ENCODE peak calls at places on chromosomes 3 and 15, in seven cellular contexts. V is heart right ventricle, H is fibroblast of lung, C is SK-N-SH, Z is ovary, R is psoas muscle, Q is stomach. B is an unnamed sample.

GRCh38 chr3:62965311-62965710 is 90.1 kb upstream of the CADPS start:
- DNase-seq in V (no peak), Q (no peak), C (no peak), R (no peak), H (peak), Z (no peak), B (no peak)

GRCh38 chr3:80087769-80088168 is 320.0 kb upstream of the ROBO1 start:
- DNase-seq in H (peak), V (no peak), R (no peak), Q (no peak), C (no peak), Z (no peak), B (no peak)

GRCh38 chr3:45693941-45694521 is 4.8 kb downstream of the SACM1L start:
- DNase-seq in C (peak), H (peak), R (no peak), V (no peak), Q (no peak), Z (no peak), B (no peak)

GRCh38 chr3:22922317-22922716 is 280.8 kb upstream of the UBE2E2 start:
- DNase-seq in C (peak), V (no peak), H (no peak), Z (no peak), R (no peak), Q (no peak), B (no peak)

GRCh38 chr3:120416868-120417267 is 33.9 kb downstream of the FSTL1 start:
- DNase-seq in Z (no peak), H (no peak), C (no peak), R (peak), Q (no peak), V (no peak), B (no peak)

GRCh38 chr3:44825264-44825925 is 36.3 kb upstream of the TMEM42 start:
- DNase-seq in C (peak), V (no peak), H (peak), Z (no peak), R (no peak), Q (no peak), B (no peak)

GRCh38 chr3:44439499-44440295 is 37.8 kb downstream of the ZNF445 start:
- DNase-seq in C (peak), Z (peak), V (peak), Q (peak), R (peak), H (peak), B (no peak)

GRCh38 chr15:66253643-66254363 is at the start of gene MEGF11:
- DNase-seq in Q (no peak), C (peak), V (no peak), H (peak), R (peak), Z (peak), B (peak)

GRCh38 chr15:28886431-28887343 is 913 bp downstream of the APBA2 start:
- DNase-seq in R (no peak), V (no peak), C (peak), Z (no peak), H (no peak), Q (no peak), B (no peak)

GRCh38 chr15:63421433-63421832 is 39.8 kb upstream of the CA12 start:
- DNase-seq in Z (no peak), R (no peak), H (no peak), Q (no peak), C (no peak), V (no peak), B (no peak)

GRCh38 chr3:121648219-121648958 is 12.3 kb downstream of the HCLS1 start:
- DNase-seq in C (no peak), R (no peak), V (peak), H (no peak), Z (no peak), Q (no peak), B (no peak)

GRCh38 chr3:73547427-73548036 is 77.2 kb downstream of the PDZRN3 start:
- DNase-seq in Q (no peak), H (peak), R (no peak), C (no peak), Z (no peak), V (no peak), B (no peak)

GRCh38 chr3:14256561-14257342 is 78.1 kb downstream of the LSM3 start:
- DNase-seq in C (no peak), Q (peak), H (no peak), Z (peak), V (no peak), R (no peak), B (no peak)

GRCh38 chr3:108097326-108098035 is 6.7 kb upstream of the CD47 start:
- DNase-seq in Z (no peak), H (no peak), C (no peak), R (no peak), V (no peak), Q (no peak), B (no peak)

GRCh38 chr3:160641675-160642330 is 35.2 kb upstream of the ARL14 start:
- DNase-seq in Q (no peak), C (no peak), Z (no peak), R (no peak), V (no peak), H (peak), B (no peak)

GRCh38 chr15:40286061-40286532 is 3.2 kb upstream of the ANKRD63 start:
- DNase-seq in R (no peak), Q (no peak), H (no peak), Z (no peak), C (no peak), V (no peak), B (no peak)

GRCh38 chr3:134614955-134615354 is 35.9 kb downstream of the KY start:
- DNase-seq in Q (no peak), C (no peak), Z (no peak), R (no peak), V (no peak), H (no peak), B (no peak)

GRCh38 chr15:100261302-100262240 is 80.2 kb downstream of the ADAMTS17 start:
- DNase-seq in C (no peak), Q (peak), V (no peak), H (no peak), Z (no peak), R (no peak), B (no peak)

GRCh38 chr3:158727499-158728377 is 4.5 kb downstream of the RARRES1 start:
- DNase-seq in H (peak), Z (no peak), V (peak), R (no peak), C (peak), Q (peak), B (no peak)

GRCh38 chr3:108221403-108221802 is 821 bp downstream of the IFT57 start:
- DNase-seq in V (no peak), H (no peak), R (no peak), Q (no peak), Z (no peak), C (no peak), B (no peak)

GRCh38 chr3:114809668-114810413 is 337.2 kb downstream of the ZBTB20 start:
- DNase-seq in H (peak), C (no peak), Q (no peak), R (no peak), V (no peak), Z (no peak), B (no peak)

GRCh38 chr15:94840794-94841587 is 609.6 kb downstream of the MCTP2 start:
- DNase-seq in Q (no peak), H (peak), Z (no peak), R (no peak), C (no peak), V (no peak), B (no peak)

GRCh38 chr3:114144909-114145688 is 33.8 kb downstream of the DRD3 start:
- DNase-seq in H (peak), V (no peak), C (no peak), Q (peak), Z (no peak), R (no peak), B (no peak)

GRCh38 chr15:83567318-83567717 is 86.6 kb upstream of the ADAMTSL3 start:
- DNase-seq in V (no peak), H (no peak), C (no peak), R (no peak), Q (no peak), Z (no peak), B (no peak)

GRCh38 chr15:40333922-40334492 is 6.7 kb downstream of the CCDC9B start:
- DNase-seq in C (no peak), Q (no peak), V (peak), H (peak), R (peak), Z (peak), B (peak)

GRCh38 chr3:190378240-190378891 is 9.6 kb upstream of the CLDN16 start:
- DNase-seq in R (peak), Q (no peak), H (peak), V (no peak), Z (no peak), C (no peak), B (no peak)

GRCh38 chr15:41850482-41851166 is 12.0 kb downstream of the PLA2G4B start:
- DNase-seq in C (no peak), Q (no peak), R (no peak), H (no peak), Z (no peak), V (no peak), B (no peak)

GRCh38 chr3:149839874-149840273 is 26.9 kb downstream of the RNF13 start:
- DNase-seq in Q (no peak), C (no peak), H (no peak), R (no peak), V (no peak), Z (no peak), B (no peak)

GRCh38 chr15:48266029-48266428 is 59.9 kb downstream of the SLC12A1 start:
- DNase-seq in V (no peak), R (no peak), Z (no peak), Q (no peak), H (no peak), C (no peak), B (no peak)

GRCh38 chr3:17783426-17783825 is 41.0 kb upstream of the TBC1D5 start:
- DNase-seq in R (no peak), Q (no peak), Z (no peak), V (no peak), C (no peak), H (no peak), B (no peak)

GRCh38 chr15:84846269-84846668 is 29.1 kb downstream of the ALPK3 start:
- DNase-seq in C (no peak), R (no peak), H (no peak), Z (no peak), Q (no peak), V (no peak), B (no peak)
- H3K27ac ChIP-seq in C (no peak), R (peak), H (no peak), Z (no peak), Q (no peak), V (no peak), B (no peak)

GRCh38 chr3:138479355-138479964 is 45.0 kb downstream of the ESYT3 start:
- DNase-seq in R (no peak), Q (no peak), Z (no peak), H (peak), C (peak), V (no peak), B (no peak)

GRCh38 chr3:138477801-138478200 is 43.4 kb downstream of the ESYT3 start:
- DNase-seq in C (no peak), V (no peak), R (no peak), Q (no peak), H (no peak), Z (no peak), B (no peak)

GRCh38 chr3:138476526-138476925 is 42.1 kb downstream of the ESYT3 start:
- DNase-seq in R (no peak), Z (no peak), C (no peak), Q (no peak), V (no peak), H (no peak), B (no peak)

GRCh38 chr3:138474163-138474562 is 39.7 kb downstream of the ESYT3 start:
- DNase-seq in Z (peak), R (no peak), H (peak), Q (no peak), V (no peak), C (no peak), B (no peak)

GRCh38 chr3:138477120-138477519 is 42.7 kb downstream of the ESYT3 start:
- DNase-seq in C (no peak), H (no peak), V (no peak), Q (no peak), Z (no peak), R (no peak), B (no peak)
- H3K27ac ChIP-seq in C (no peak), H (no peak), V (no peak), Q (no peak), Z (no peak), R (peak), B (no peak)

DNA sequence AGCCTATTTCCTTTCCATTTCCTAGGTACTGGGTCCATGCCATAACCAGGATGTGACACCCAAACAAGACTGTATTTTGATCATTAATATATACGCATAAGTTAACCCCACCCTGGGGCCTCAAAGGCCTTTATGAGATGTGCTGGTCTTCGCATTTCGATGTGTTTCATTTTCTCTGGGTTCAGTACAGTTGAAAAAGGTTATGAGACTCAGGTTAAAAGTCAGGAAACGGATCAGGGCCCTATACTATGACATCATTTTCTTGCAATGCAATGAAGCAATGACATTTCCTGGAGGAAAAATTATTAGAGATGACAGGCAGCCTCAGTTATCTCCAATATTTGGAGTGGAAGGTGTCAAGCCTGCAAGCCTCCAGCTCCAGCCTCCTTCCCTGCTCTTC is 31.7 kb downstream of the TMEM212 start:
- DNase-seq in H (peak), C (no peak), Q (no peak), Z (no peak), V (no peak), R (no peak), B (no peak)
- H3K27ac ChIP-seq in H (peak), C (peak), Q (no peak), Z (no peak), V (peak), R (peak), B (no peak)

GRCh38 chr3:186614597-186615483 is 2.0 kb downstream of the AHSG start:
- DNase-seq in C (peak), V (peak), H (peak), Q (peak), Z (peak), R (peak), B (peak)
- H3K27ac ChIP-seq in C (no peak), V (no peak), H (no peak), Q (no peak), Z (no peak), R (no peak), B (no peak)

DNA sequence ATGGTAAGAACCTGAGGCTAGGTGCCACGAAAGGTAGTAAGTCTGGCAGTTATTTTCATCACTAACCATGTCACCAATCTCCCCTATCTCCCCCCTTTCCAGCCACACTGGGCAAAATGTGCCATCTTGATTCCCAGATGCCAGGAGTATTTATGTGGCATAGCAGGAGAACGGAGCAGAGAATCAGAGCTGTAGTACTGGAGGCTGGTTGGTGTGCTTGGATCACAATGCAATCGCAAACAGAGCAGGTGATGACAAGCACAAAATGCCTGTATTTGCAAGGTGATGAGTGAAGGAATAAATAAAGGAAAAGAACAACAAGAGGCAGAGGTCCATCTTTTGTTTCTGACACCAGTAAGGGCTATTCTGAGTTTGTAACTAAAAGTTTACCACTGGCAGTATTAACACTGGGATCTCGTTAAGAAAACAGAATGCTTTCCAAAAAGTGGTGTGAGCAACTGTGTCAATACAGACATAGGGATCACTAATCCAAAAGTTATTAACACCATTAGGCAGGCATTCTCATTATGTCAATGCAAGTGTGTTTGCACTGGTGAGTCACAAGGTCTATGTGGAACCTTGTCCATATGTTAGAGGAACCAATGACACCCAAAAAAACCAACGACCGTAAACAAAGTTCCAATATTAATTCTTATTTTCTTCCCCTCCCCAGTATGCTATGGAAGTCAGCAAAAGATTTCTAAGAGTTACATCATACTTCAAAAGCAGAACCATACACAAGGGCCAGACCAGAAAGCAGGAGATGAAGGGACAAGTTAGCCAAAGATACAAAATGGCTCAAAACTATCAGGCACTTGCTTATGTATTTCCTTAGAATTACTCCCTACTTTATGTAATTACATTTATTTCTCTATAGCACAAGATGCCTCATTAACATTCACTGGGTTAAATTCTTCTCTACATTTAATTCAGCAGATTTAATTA is 556.6 kb downstream of the FOXP1 start:
- DNase-seq in H (no peak), V (no peak), Q (no peak), Z (no peak), R (no peak), C (no peak), B (no peak)
- H3K27ac ChIP-seq in H (no peak), V (no peak), Q (peak), Z (no peak), R (no peak), C (no peak), B (no peak)

DNA sequence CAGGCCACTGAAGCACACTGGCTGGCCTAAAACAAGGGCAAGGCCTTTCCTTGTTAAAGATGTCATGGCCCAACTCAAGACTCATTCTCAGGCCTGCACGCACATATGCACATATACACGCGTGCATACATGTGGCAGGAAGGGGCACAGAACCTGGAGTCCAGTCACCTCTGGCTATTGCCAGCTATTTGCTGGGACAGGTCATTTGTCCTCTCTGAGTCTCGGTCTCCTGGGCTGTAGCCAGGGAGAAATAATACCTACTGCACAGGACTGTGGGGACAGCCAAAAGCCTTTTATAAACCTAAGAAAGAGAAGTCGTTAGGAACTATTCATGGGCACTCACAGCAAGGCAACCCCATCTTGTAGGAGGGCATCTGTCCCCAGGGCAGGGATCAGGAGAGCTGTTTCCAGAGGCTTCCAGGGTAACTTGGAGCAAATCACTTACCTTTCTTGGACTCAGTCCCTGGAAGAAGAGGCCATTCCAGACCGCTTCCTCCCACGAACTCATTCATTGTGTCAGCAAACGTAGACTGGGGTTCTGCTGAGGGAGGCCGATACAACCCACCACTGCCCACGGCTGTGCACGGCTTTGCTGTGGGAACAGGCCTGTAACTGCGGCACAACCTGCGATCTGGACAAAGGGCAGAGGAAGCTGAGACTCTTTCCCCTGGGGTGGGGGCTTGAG is 41.1 kb upstream of the RHO start:
- DNase-seq in H (peak), Z (no peak), R (no peak), Q (no peak), C (no peak), V (no peak), B (no peak)
- H3K27ac ChIP-seq in H (no peak), Z (no peak), R (peak), Q (peak), C (no peak), V (no peak), B (no peak)

B was measured in substantia nigra.